ENCODE peak calls at places on chromosomes 5 and 9, in nine cellular contexts. O is stimulated activated CD4-positive, alpha-beta T cell treated with anti-CD3 and anti-CD28 coated beads, Interleukin-4, amount 100 ng/mL, for 48 hours; S is T-helper 9 cell; M is WTC11; Y is heart left ventricle; P is endothelial cell of umbilical vein; B is iris pigment epithelial cell; U is LNCaP clone FGC; G is posterior vena cava. N is an unnamed sample.

GRCh38 chr5:133404724-133405123 is 207.6 kb downstream of the FSTL4 start:
- DNase-seq in O (no peak), S (no peak), M (no peak), Y (no peak), P (no peak), B (no peak), U (no peak), G (no peak), N (no peak)

GRCh38 chr5:158589939-158590338 is 509.8 kb downstream of the EBF1 start:
- DNase-seq in O (no peak), S (no peak), M (no peak), Y (no peak), P (no peak), B (peak), U (no peak), G (no peak), N (no peak)

GRCh38 chr5:159947708-159948358 is 31.6 kb downstream of the ADRA1B start:
- DNase-seq in O (no peak), S (no peak), M (no peak), Y (no peak), P (no peak), B (peak), U (no peak), G (no peak), N (peak)

GRCh38 chr9:130466537-130467217 is 21.9 kb downstream of the ASS1 start:
- DNase-seq in O (no peak), S (no peak), M (no peak), Y (no peak), P (no peak), B (no peak), U (no peak), G (no peak), N (no peak)

GRCh38 chr9:135163023-135163780 is 75.7 kb downstream of the OLFM1 start:
- DNase-seq in O (no peak), S (no peak), M (no peak), Y (no peak), P (no peak), B (no peak), U (no peak), G (no peak), N (no peak)

GRCh38 chr5:66382152-66382551 is 214.0 kb upstream of the MAST4 start:
- DNase-seq in O (no peak), S (no peak), M (no peak), Y (no peak), P (no peak), B (no peak), U (no peak), G (no peak), N (no peak)

GRCh38 chr5:86360801-86361200 is 256.9 kb upstream of the COX7C start:
- DNase-seq in O (no peak), S (no peak), M (no peak), Y (no peak), P (no peak), B (no peak), U (no peak), G (no peak), N (no peak)

GRCh38 chr5:152676177-152676576 is 271.1 kb upstream of the NMUR2 start:
- DNase-seq in O (no peak), S (no peak), M (no peak), Y (no peak), P (no peak), B (no peak), U (no peak), G (no peak), N (no peak)

GRCh38 chr9:89497978-89498844 is at the start of gene SEMA4D:
- DNase-seq in O (peak), S (peak), M (peak), Y (peak), P (peak), B (peak), U (peak), G (peak), N (peak)

N was measured in IMR-90.